ENCODE peak calls at places on chromosomes 16 and 17, in ten cellular contexts. H is mesenchymal stem cell; B is fibroblast of lung; S is lower lobe of right lung; P is body of pancreas; Y is small intestine; U is CD8-positive, alpha-beta memory T cell; W is endodermal cell; Q is tibial nerve; O is astrocyte. T is an unnamed sample.

GRCh38 chr16:67216612-67217490 is 10.1 kb upstream of the TMEM208 start:
- DNase-seq in U (no peak), W (no peak), S (peak; percentile 67), Y (no peak), P (peak; percentile 56), O (no peak), Q (no peak), H (no peak), B (no peak), T (no peak)

GRCh38 chr16:922051-922450 is 48.7 kb downstream of the LMF1 start:
- DNase-seq in W (no peak), B (no peak), P (no peak), U (no peak), S (no peak), Q (no peak), O (no peak), Y (no peak), H (no peak), T (no peak)

GRCh38 chr17:4786516-4786915 is 352 bp upstream of the VMO1 start:
- DNase-seq in B (no peak), O (no peak), Y (no peak), Q (no peak), P (no peak), U (no peak), W (no peak), H (no peak), S (no peak), T (no peak)

GRCh38 chr17:76511562-76512365 is 10.5 kb upstream of the RHBDF2 start:
- DNase-seq in Y (no peak), S (no peak), H (no peak), U (no peak), W (no peak), B (peak; percentile 55), Q (no peak), P (no peak), O (no peak), T (no peak)

GRCh38 chr17:67400193-67400592 is 23.1 kb downstream of the PITPNC1 start:
- DNase-seq in P (no peak), H (peak; percentile 25), Y (peak; percentile 23), S (no peak), W (no peak), U (no peak), B (peak; percentile 25), Q (no peak), O (no peak), T (peak; percentile 23)

GRCh38 chr17:41382396-41382795 is 290 bp upstream of the KRT34 start:
- DNase-seq in S (no peak), B (peak; percentile 43), P (no peak), Y (no peak), U (no peak), O (no peak), H (peak; percentile 32), Q (no peak), W (peak; percentile 25), T (no peak)

GRCh38 chr16:27365142-27366089 is 36.6 kb upstream of the IL21R start:
- DNase-seq in Q (no peak), H (peak; percentile 58), Y (no peak), W (no peak), U (no peak), P (peak; percentile 25), S (no peak), O (peak; percentile 70), B (no peak), T (no peak)

GRCh38 chr17:80886641-80887573 is 104.7 kb upstream of the CHMP6 start:
- DNase-seq in B (no peak), W (no peak), Y (no peak), P (no peak), Q (no peak), U (peak; percentile 33), S (peak; percentile 32), O (no peak), H (no peak), T (no peak)

GRCh38 chr17:29722411-29723198 is 99.9 kb upstream of the CORO6 start:
- DNase-seq in W (no peak), O (no peak), Y (peak; percentile 53), U (peak; percentile 60), B (peak; percentile 94), Q (peak; percentile 22), S (no peak), P (peak; percentile 82), H (peak; percentile 88), T (no peak)

GRCh38 chr17:57724038-57724728 is 20.9 kb downstream of the CCDC182 start:
- DNase-seq in Q (no peak), W (peak; percentile 69), P (no peak), S (no peak), B (no peak), O (peak; percentile 16), U (no peak), H (peak; percentile 43), Y (no peak), T (no peak)

GRCh38 chr16:88558457-88559442 is 11.5 kb upstream of the ZC3H18 start:
- DNase-seq in B (peak; percentile 74), O (peak; percentile 16), S (peak; percentile 67), Y (peak; percentile 94), U (no peak), H (peak; percentile 69), W (peak; percentile 76), P (peak; percentile 89), Q (peak; percentile 36), T (peak; percentile 51)

GRCh38 chr16:2325791-2326190 is 14.7 kb downstream of the ABCA3 start:
- DNase-seq in O (no peak), H (no peak), U (no peak), W (no peak), Y (no peak), Q (no peak), P (no peak), S (no peak), B (no peak), T (no peak)

GRCh38 chr17:76408037-76408849 is 23.8 kb downstream of the SPHK1 start:
- DNase-seq in P (peak; percentile 81), S (peak; percentile 75), H (peak; percentile 52), U (peak; percentile 77), W (peak; percentile 94), Y (peak; percentile 72), Q (no peak), B (peak; percentile 39), O (no peak), T (peak; percentile 78)

GRCh38 chr17:72119963-72120877 is 600 bp upstream of the SOX9 start:
- DNase-seq in Q (no peak), U (no peak), P (peak; percentile 62), B (peak; percentile 90), W (peak; percentile 89), O (peak; percentile 84), H (peak; percentile 91), S (no peak), Y (peak; percentile 52), T (no peak)

GRCh38 chr16:85136213-85136704 is 24.0 kb upstream of the CIBAR2 start:
- DNase-seq in S (peak; percentile 73), U (no peak), O (no peak), Y (no peak), Q (no peak), H (peak; percentile 70), B (peak; percentile 45), W (no peak), P (peak; percentile 64), T (no peak)
- H3K4me1 ChIP-seq in S (peaks cover 37% of the 10 kb centered on the region), U (no peaks in the 10 kb centered on the region), O (peaks cover 18% of the 10 kb centered on the region), Y (no peaks in the 10 kb centered on the region), Q (peaks cover 16% of the 10 kb centered on the region), H (peaks cover 22% of the 10 kb centered on the region), B (peaks cover 16% of the 10 kb centered on the region), W (no peaks in the 10 kb centered on the region), P (peaks cover 26% of the 10 kb centered on the region), T (no peaks in the 10 kb centered on the region)

GRCh38 chr17:83077411-83077810 is 2.0 kb upstream of the METRNL start:
- DNase-seq in O (no peak), P (no peak), W (peak; percentile 54), Q (no peak), H (no peak), U (no peak), S (no peak), Y (no peak), B (no peak), T (no peak)
- H3K4me1 ChIP-seq in O (peaks cover 12% of the 10 kb centered on the region), P (peaks cover 23% of the 10 kb centered on the region), W (no peaks in the 10 kb centered on the region), Q (peaks cover 22% of the 10 kb centered on the region), H (peaks cover 33% of the 10 kb centered on the region), U (peaks cover 15% of the 10 kb centered on the region), S (peaks cover 26% of the 10 kb centered on the region), Y (peaks cover 5% of the 10 kb centered on the region), B (peaks cover 2% of the 10 kb centered on the region), T (peaks cover 2% of the 10 kb centered on the region)

GRCh38 chr16:56919099-56919800 is 12.7 kb upstream of the HERPUD1 start:
- DNase-seq in P (peak; percentile 82), Y (no peak), B (no peak), U (no peak), O (no peak), H (no peak), W (peak; percentile 49), Q (no peak), S (no peak), T (no peak)

GRCh38 chr16:56916571-56917403 is 15.2 kb upstream of the HERPUD1 start:
- DNase-seq in W (no peak), U (peak; percentile 12), H (no peak), P (no peak), O (no peak), Q (no peak), Y (no peak), B (no peak), S (no peak), T (no peak)

GRCh38 chr16:56923481-56923880 is 8.5 kb upstream of the HERPUD1 start:
- DNase-seq in Q (no peak), U (no peak), O (peak; percentile 49), W (no peak), B (no peak), P (no peak), S (no peak), Y (no peak), H (no peak), T (no peak)

GRCh38 chr16:56918467-56919012 is 13.4 kb upstream of the HERPUD1 start:
- DNase-seq in Y (no peak), H (no peak), W (no peak), Q (no peak), S (no peak), U (no peak), P (no peak), O (peak; percentile 19), B (no peak), T (no peak)

GRCh38 chr16:56921571-56921970 is 10.4 kb upstream of the HERPUD1 start:
- DNase-seq in O (no peak), P (peak; percentile 76), H (no peak), S (no peak), Y (peak; percentile 50), Q (no peak), W (no peak), U (no peak), B (no peak), T (no peak)
- H3K4me1 ChIP-seq in O (peaks cover 3% of the 10 kb centered on the region), P (peaks cover 69% of the 10 kb centered on the region), H (peaks cover 3% of the 10 kb centered on the region), S (peaks cover 11% of the 10 kb centered on the region), Y (no peaks in the 10 kb centered on the region), Q (no peaks in the 10 kb centered on the region), W (no peaks in the 10 kb centered on the region), U (peaks cover 10% of the 10 kb centered on the region), B (no peaks in the 10 kb centered on the region), T (no peaks in the 10 kb centered on the region)

DNA sequence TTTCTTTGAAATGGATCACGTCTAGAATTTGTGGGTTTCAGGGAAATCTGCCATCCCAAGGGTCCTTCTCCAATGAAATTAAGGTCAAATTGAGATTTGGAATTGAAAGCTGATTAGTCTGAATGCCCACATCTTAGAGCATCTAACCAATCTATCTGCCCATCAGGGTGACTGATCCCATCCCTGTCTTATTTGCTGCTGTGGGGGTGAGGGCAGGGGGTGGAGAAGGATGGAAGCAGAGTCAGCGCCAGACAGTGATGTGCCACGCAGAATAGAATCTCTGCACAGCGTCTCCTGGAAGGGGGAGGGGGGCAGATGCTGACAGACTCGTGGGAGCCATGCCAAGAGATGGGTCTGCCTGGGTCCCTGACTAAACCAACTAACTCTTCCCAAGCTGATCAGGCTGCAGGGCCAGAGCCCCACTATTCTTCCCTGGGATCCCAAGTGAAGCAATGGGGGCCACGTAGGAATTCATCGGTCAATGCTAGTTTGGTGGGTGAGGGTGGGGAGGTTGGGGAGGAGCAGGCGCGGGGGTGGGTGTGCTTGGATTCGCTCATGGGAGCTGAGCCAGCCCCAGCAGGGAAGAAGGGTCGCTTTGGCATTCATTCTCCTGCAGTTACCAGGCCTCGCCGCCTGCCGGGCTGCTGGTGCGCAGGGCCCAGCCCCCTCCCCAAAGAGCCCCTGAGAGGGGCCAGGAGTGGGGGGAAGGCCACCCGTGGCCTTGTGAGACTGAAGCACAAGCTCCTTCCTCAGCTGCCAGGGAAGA is 32.2 kb downstream of the CDK5RAP3 start:
- DNase-seq in Q (no peak), B (no peak), S (no peak), W (peak; percentile 85), H (no peak), U (no peak), O (no peak), P (no peak), Y (no peak), T (peak; percentile 71)
- H3K4me1 ChIP-seq in Q (peaks cover 29% of the 10 kb centered on the region), B (peaks cover 9% of the 10 kb centered on the region), S (peaks cover 27% of the 10 kb centered on the region), W (peaks cover 12% of the 10 kb centered on the region), H (peaks cover 30% of the 10 kb centered on the region), U (no peaks in the 10 kb centered on the region), O (peaks cover 34% of the 10 kb centered on the region), P (peaks cover 5% of the 10 kb centered on the region), Y (no peaks in the 10 kb centered on the region), T (peaks cover 45% of the 10 kb centered on the region)